ENCODE peak calls at places on chromosome 6, in seven cellular contexts. B is CD8-positive, alpha-beta memory T cell; A is kidney; H is NT2/D1; S is H1; E is psoas muscle; X is mammary epithelial cell. Z is an unnamed sample. For H3K9me3, the result is how much of the 10 kb centered on the place peaks cover.

GRCh38 chr6:11700118-11700718 is 78.4 kb downstream of the ADTRP start:
- DNase-seq in B (no peak), A (no peak), H (no peak), S (no peak), E (no peak), X (peak), Z (no peak)

GRCh38 chr6:33620158-33620583 is 951 bp upstream of the ITPR3 start:
- DNase-seq in B (peak), A (peak), H (no peak), S (no peak), E (peak), X (no peak), Z (no peak)

GRCh38 chr6:34151321-34152041 is 5.6 kb upstream of the GRM4 start:
- DNase-seq in B (no peak), A (peak), H (no peak), S (no peak), E (no peak), X (no peak), Z (no peak)

GRCh38 chr6:14804444-14805210 is 441.2 kb upstream of the JARID2 start:
- DNase-seq in B (no peak), A (peak), H (no peak), S (no peak), E (peak), X (peak), Z (no peak)

GRCh38 chr6:131510094-131510493 is 62.9 kb upstream of the ARG1 start:
- DNase-seq in B (no peak), A (no peak), H (peak), S (peak), E (no peak), X (no peak), Z (no peak)

GRCh38 chr6:17505767-17506280 is 94.3 kb upstream of the FAM8A1 start:
- DNase-seq in B (no peak), A (no peak), H (no peak), S (no peak), E (no peak), X (no peak), Z (no peak)

GRCh38 chr6:121531658-121532167 is 96.3 kb downstream of the GJA1 start:
- DNase-seq in B (no peak), A (no peak), H (no peak), S (no peak), E (no peak), X (no peak), Z (no peak)

GRCh38 chr6:37862415-37862814 is 42.9 kb downstream of the ZFAND3 start:
- DNase-seq in B (no peak), A (no peak), H (no peak), S (no peak), E (no peak), X (no peak), Z (no peak)

GRCh38 chr6:48378874-48379407 is 267.9 kb upstream of the PTCHD4 start:
- DNase-seq in B (no peak), A (no peak), H (no peak), S (no peak), E (no peak), X (no peak), Z (no peak)

GRCh38 chr6:150685860-150686259 is 86.2 kb downstream of the PLEKHG1 start:
- DNase-seq in B (peak), A (no peak), H (peak), S (peak), E (no peak), X (peak), Z (no peak)

GRCh38 chr6:104995989-104996617 is 39.2 kb downstream of the LIN28B start:
- DNase-seq in B (no peak), A (no peak), H (no peak), S (no peak), E (no peak), X (peak), Z (no peak)

GRCh38 chr6:46903175-46903574 is 18.6 kb downstream of the ADGRF5 start:
- DNase-seq in B (no peak), A (no peak), H (no peak), S (no peak), E (no peak), X (no peak), Z (no peak)

GRCh38 chr6:1792989-1793388 is 183.3 kb downstream of the FOXC1 start:
- DNase-seq in B (no peak), A (no peak), H (peak), S (no peak), E (no peak), X (peak), Z (no peak)

GRCh38 chr6:130517444-130517931 is 151.7 kb downstream of the TMEM200A start:
- DNase-seq in B (no peak), A (no peak), H (no peak), S (no peak), E (no peak), X (peak), Z (no peak)

GRCh38 chr6:40960784-40961430 is 78.1 kb downstream of the UNC5CL start:
- DNase-seq in B (no peak), A (no peak), H (no peak), S (no peak), E (no peak), X (peak), Z (no peak)

GRCh38 chr6:111041917-111042316 is 45.4 kb upstream of the SLC16A10 start:
- DNase-seq in B (no peak), A (no peak), H (no peak), S (no peak), E (no peak), X (no peak), Z (no peak)

GRCh38 chr6:155121699-155122098 is 126.6 kb downstream of the TIAM2 start:
- DNase-seq in B (no peak), A (no peak), H (no peak), S (no peak), E (no peak), X (no peak), Z (no peak)

GRCh38 chr6:63573899-63574553 is 1.7 kb downstream of the LOC128125822 start:
- DNase-seq in B (peak), A (no peak), H (no peak), S (no peak), E (no peak), X (peak), Z (peak)

GRCh38 chr6:168133186-168133585 is 54.2 kb upstream of the FRMD1 start:
- DNase-seq in B (no peak), A (peak), H (no peak), S (no peak), E (peak), X (no peak), Z (no peak)

GRCh38 chr6:55822815-55823214 is 52.6 kb downstream of the BMP5 start:
- DNase-seq in B (no peak), A (no peak), H (no peak), S (no peak), E (no peak), X (peak), Z (no peak)

GRCh38 chr6:105194106-105194505 is 14.3 kb upstream of the POPDC3 start:
- DNase-seq in B (no peak), A (no peak), H (no peak), S (no peak), E (no peak), X (no peak), Z (no peak)

GRCh38 chr6:62392289-62392688 is 106.3 kb upstream of the KHDRBS2 start:
- DNase-seq in B (no peak), A (no peak), H (no peak), S (no peak), E (no peak), X (no peak), Z (no peak)

GRCh38 chr6:50093938-50094272 is 44.2 kb upstream of the DEFB112 start:
- DNase-seq in B (no peak), A (no peak), H (no peak), S (no peak), E (no peak), X (no peak), Z (no peak)

GRCh38 chr6:72421387-72421786 is 200.5 kb upstream of the KCNQ5 start:
- DNase-seq in B (no peak), A (no peak), H (no peak), S (no peak), E (no peak), X (no peak), Z (no peak)

GRCh38 chr6:142325111-142325510 is 23.3 kb downstream of the ADGRG6 start:
- DNase-seq in B (no peak), A (no peak), H (no peak), S (no peak), E (no peak), X (no peak), Z (no peak)

GRCh38 chr6:9456241-9456658 is 958.6 kb downstream of the TFAP2A start:
- DNase-seq in B (no peak), A (peak), H (peak), S (peak), E (no peak), X (no peak), Z (peak)

GRCh38 chr6:18317850-18318249 is 53.5 kb upstream of the DEK start:
- DNase-seq in B (no peak), A (no peak), H (no peak), S (no peak), E (no peak), X (no peak), Z (no peak)

GRCh38 chr6:43060034-43060754 is 763 bp downstream of the KLC4 start:
- DNase-seq in B (no peak), A (no peak), H (no peak), S (no peak), E (no peak), X (peak), Z (no peak)

GRCh38 chr6:168130683-168131371 is 51.8 kb upstream of the FRMD1 start:
- DNase-seq in B (no peak), A (peak), H (no peak), S (no peak), E (no peak), X (no peak), Z (no peak)

GRCh38 chr6:112016335-112016734 is 37.6 kb upstream of the CCN6 start:
- DNase-seq in B (no peak), A (no peak), H (no peak), S (no peak), E (no peak), X (peak), Z (no peak)

GRCh38 chr6:89116702-89117101 is 1.2 kb downstream of the SRSF12 start:
- DNase-seq in B (no peak), A (no peak), H (no peak), S (no peak), E (no peak), X (no peak), Z (no peak)
- H3K4me3 ChIP-seq in B (peak), A (peak), H (peak), S (peak), E (peak), X (no peak), Z (peak)

GRCh38 chr6:21885532-21886089 is 292.1 kb downstream of the SOX4 start:
- DNase-seq in B (no peak), A (no peak), H (no peak), S (no peak), E (peak), X (peak), Z (no peak)
- H3K9me3 ChIP-seq in B (under half), A (under half), H (under half), S (under half), E (under half), X (under half), Z (under half)

GRCh38 chr6:95518630-95519227 is 58.6 kb upstream of the MANEA start:
- DNase-seq in B (no peak), A (no peak), H (no peak), S (no peak), E (no peak), X (no peak), Z (no peak)
- H3K4me3 ChIP-seq in B (no peak), A (no peak), H (no peak), S (no peak), E (no peak), X (no peak), Z (no peak)

DNA sequence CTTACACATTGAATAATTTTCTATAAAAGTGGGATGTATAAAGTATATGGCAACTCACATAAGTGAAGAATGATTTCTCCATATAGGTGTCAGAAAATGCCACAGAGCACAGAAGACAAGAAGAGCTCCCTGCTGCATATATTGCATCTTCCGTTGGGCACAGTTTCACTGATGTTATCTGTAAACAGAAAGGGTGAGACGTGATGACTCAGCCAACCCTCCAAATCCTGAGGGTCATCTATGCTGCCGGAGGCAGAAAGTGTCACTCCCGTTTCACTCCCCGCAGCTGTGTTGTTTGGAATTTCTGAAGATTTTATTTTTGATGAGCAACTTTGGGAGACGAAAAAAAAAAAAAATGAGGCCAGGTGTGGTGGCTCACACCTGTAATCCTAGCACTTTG is 644.1 kb downstream of the C6orf118 start:
- DNase-seq in B (no peak), A (no peak), H (no peak), S (no peak), E (no peak), X (no peak), Z (no peak)
- H3K9me3 ChIP-seq in B (under half), A (under half), H (under half), S (under half), E (under half), X (under half), Z (under half)

GRCh38 chr6:166877349-166877748 is 79.0 kb downstream of the RNASET2 start:
- DNase-seq in B (no peak), A (no peak), H (no peak), S (no peak), E (no peak), X (no peak), Z (no peak)
- H3K4me3 ChIP-seq in B (no peak), A (no peak), H (no peak), S (no peak), E (no peak), X (no peak), Z (no peak)

DNA sequence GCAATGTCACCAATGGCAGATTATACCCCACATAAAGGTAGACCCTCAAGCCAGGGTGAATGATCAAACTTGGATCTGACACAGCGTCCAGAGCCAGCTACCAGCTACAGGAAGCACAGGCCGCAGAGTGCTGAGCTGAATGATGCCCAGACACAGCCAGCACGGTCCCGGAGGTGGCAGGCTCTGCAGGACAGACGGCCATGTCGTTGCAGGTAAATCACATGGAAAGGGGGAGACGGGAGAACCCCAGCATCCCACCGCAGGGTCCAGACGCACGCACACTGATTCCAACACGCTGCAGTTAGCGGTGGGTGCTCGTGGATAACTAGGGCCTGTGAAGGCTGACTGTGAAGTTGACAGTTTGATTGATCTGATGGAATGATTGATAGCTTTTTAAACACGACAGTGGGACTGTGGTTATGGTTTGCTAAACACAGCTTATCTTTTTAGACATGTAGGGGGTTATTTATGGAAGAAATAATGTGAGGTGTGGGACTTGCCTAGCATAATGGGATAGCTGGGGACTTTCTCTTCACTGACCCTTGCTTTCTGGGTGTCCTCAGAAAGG is 228.5 kb downstream of the ERMARD start:
- DNase-seq in B (no peak), A (peak), H (no peak), S (no peak), E (peak), X (no peak), Z (no peak)
- H3K9me3 ChIP-seq in B (under half), A (under half), H (under half), S (under half), E (under half), X (under half), Z (under half)

GRCh38 chr6:146135167-146135566 is 106.3 kb downstream of the GRM1 start:
- DNase-seq in B (no peak), A (no peak), H (no peak), S (no peak), E (no peak), X (no peak), Z (no peak)
- H3K4me3 ChIP-seq in B (no peak), A (no peak), H (no peak), S (no peak), E (no peak), X (no peak), Z (no peak)